ENCODE peak calls at places on chromosome 3, in four cellular contexts. Z is OCI-LY7, G is GM23338, B is HCT116. N is an unnamed sample.

GRCh38 chr3:111215481-111215880 is 143.9 kb downstream of the NECTIN3 start:
- DNase-seq in Z (no peak), B (no peak), G (no peak), N (peak)

GRCh38 chr3:182165234-182165633 is 453.5 kb downstream of the SOX2 start:
- DNase-seq in G (no peak), Z (no peak), B (no peak), N (no peak)

GRCh38 chr3:112471926-112472325 is 27.3 kb downstream of the BTLA start:
- DNase-seq in Z (no peak), G (no peak), B (no peak), N (no peak)

GRCh38 chr3:40476478-40477470 is at the start of gene ZNF619:
- DNase-seq in B (peak), G (peak), Z (no peak), N (peak)

GRCh38 chr3:58051196-58051595 is 43.0 kb downstream of the FLNB start:
- DNase-seq in G (no peak), Z (no peak), B (no peak), N (peak)

GRCh38 chr3:67349551-67350174 is 304.7 kb downstream of the SUCLG2 start:
- DNase-seq in Z (no peak), B (no peak), G (no peak), N (peak)

GRCh38 chr3:193335031-193335430 is 43.5 kb downstream of the ATP13A5 start:
- DNase-seq in Z (no peak), G (no peak), B (no peak), N (no peak)

GRCh38 chr3:136678981-136679380 is 73.2 kb downstream of the STAG1 start:
- DNase-seq in B (no peak), Z (no peak), G (no peak), N (peak)

GRCh38 chr3:136960838-136961836 is 3.4 kb downstream of the IL20RB start:
- DNase-seq in B (peak), G (no peak), Z (no peak), N (peak)

DNA sequence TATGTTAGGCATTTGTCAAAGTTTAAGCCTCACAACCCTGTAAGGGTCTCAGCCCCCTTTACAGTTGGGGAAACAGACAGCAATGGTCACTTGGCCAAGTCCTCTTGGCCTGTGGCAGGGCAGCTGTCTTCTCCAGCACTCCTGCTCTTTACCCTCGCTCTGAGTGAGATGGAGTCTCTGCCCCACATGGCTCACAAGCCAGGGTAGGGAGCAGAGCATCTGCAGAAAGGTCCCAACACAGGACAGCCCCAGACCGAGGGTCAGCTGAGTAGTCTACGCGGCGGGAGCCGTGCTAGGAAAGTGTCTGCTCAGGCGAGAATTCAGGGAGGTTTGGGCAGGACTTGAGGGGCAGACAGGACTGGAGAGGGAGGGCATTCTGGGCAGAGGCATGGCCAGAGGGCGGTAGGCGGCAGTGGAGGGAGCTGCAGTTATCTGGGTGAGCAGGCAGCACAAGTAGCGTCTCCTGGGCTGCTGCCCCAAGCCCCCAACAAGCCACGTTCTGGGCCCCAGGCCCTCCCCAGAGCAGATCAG is 18.3 kb upstream of the LAMP3 start:
- DNase-seq in Z (no peak), B (no peak), G (no peak), N (no peak)
- TF ChIP-seq EZH2phosphoT487 in Z (no peak), B (no peak), G (no peak), N (no peak)

GRCh38 chr3:115186351-115187148 is 39.5 kb upstream of the ZBTB20 start:
- DNase-seq in G (no peak), B (peak), Z (no peak), N (no peak)
- H2AFZ ChIP-seq in G (no peak), B (no peak), Z (no peak), N (no peak)

DNA sequence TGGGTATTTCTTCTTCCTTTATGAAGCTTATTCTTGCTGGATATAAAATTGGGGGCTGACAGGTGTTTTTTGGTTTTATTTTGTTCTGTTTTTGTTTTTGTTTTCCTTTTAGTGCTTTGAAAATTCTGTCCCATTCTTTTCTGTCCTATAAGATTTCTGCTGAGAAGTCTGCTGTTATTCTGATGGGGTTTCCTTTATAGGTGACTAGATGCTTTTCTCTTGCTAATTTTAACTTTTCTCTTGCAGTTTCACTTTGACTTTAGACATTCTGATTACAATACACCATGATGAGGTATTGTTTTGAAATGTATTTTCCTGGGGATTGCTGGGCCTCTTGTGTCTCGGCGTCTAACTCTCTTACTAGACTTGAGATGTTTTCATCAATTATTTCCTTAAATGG is 22.8 kb downstream of the TTC14 start:
- DNase-seq in B (no peak), Z (no peak), G (peak), N (no peak)
- TF ChIP-seq EZH2phosphoT487 in B (no peak), Z (no peak), G (no peak), N (no peak)

GRCh38 chr3:47265725-47266480 is 16.7 kb downstream of the KIF9 start:
- DNase-seq in G (no peak), Z (no peak), B (no peak), N (no peak)
- H2AFZ ChIP-seq in G (no peak), Z (no peak), B (no peak), N (no peak)

DNA sequence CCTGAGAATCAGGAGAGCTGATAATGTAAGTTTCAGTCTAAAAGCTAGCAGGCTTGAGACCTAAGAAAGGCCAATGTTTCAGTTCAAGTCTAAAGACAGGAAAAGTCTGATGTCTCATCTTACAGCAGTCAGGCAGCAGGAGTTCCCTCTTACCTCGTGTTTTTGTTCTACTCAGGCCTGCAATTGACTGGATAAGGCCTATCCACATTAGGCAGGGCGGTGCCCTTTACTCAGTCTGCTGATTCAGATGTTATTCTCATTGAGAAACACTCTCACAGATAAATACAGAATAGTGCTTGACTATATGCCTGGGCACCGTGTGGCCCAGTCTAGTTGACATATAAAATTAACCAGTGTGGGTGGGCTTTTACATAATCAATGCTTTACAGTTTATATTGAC is 122.4 kb downstream of the NR1D2 start:
- DNase-seq in Z (no peak), G (no peak), B (no peak), N (peak)
- TF ChIP-seq EZH2phosphoT487 in Z (no peak), G (no peak), B (no peak), N (no peak)

GRCh38 chr3:84066920-84067319 is 891.9 kb upstream of the CADM2 start:
- DNase-seq in Z (no peak), G (peak), B (no peak), N (no peak)
- H2AFZ ChIP-seq in Z (no peak), G (peak), B (no peak), N (no peak)

N was measured in GM23248.